ENCODE peak calls at places on chromosomes 7 and 10, in six cellular contexts. T is psoas muscle; R is mammary epithelial cell; G is CD8-positive, alpha-beta T cell; Q is gastrocnemius medialis; C is MM.1S. A is an unnamed sample.
A peak's percentile ranks its signal among the peaks of the same experiment; 100 is the strongest.

GRCh38 chr10:49534670-49535381 is 4.1 kb downstream of the ERCC6 start:
- DNase-seq in T (no peak), R (peak; percentile 55), G (no peak), Q (no peak), C (peak; percentile 69), A (no peak)

GRCh38 chr7:2425749-2426148 is 22.3 kb downstream of the CHST12 start:
- DNase-seq in T (no peak), R (no peak), G (no peak), Q (no peak), C (no peak), A (no peak)

GRCh38 chr10:87763086-87763861 is 54.8 kb downstream of the ATAD1 start:
- DNase-seq in T (no peak), R (no peak), G (no peak), Q (no peak), C (no peak), A (no peak)

GRCh38 chr10:119538632-119539358 is 3.7 kb downstream of the RGS10 start:
- DNase-seq in T (no peak), R (no peak), G (peak; percentile 65), Q (no peak), C (no peak), A (no peak)

GRCh38 chr7:113015038-113015645 is 71.5 kb downstream of the GPR85 start:
- DNase-seq in T (no peak), R (peak; percentile 27), G (no peak), Q (no peak), C (peak; percentile 44), A (no peak)

GRCh38 chr10:91013985-91014384 is 93.1 kb upstream of the ANKRD1 start:
- DNase-seq in T (no peak), R (no peak), G (no peak), Q (no peak), C (no peak), A (no peak)

GRCh38 chr10:4012848-4013247 is 227.8 kb upstream of the KLF6 start:
- DNase-seq in T (no peak), R (no peak), G (no peak), Q (no peak), C (no peak), A (no peak)

GRCh38 chr7:466465-467191 is 53.0 kb downstream of the PDGFA start:
- DNase-seq in T (no peak), R (no peak), G (no peak), Q (peak; percentile 7), C (no peak), A (no peak)

GRCh38 chr7:48904975-48905374 is 19.4 kb upstream of the CDC14C start:
- DNase-seq in T (no peak), R (no peak), G (no peak), Q (no peak), C (no peak), A (no peak)

GRCh38 chr7:51289608-51290370 is 26.8 kb downstream of the COBL start:
- DNase-seq in T (no peak), R (no peak), G (no peak), Q (no peak), C (no peak), A (peak; percentile 44)

DNA sequence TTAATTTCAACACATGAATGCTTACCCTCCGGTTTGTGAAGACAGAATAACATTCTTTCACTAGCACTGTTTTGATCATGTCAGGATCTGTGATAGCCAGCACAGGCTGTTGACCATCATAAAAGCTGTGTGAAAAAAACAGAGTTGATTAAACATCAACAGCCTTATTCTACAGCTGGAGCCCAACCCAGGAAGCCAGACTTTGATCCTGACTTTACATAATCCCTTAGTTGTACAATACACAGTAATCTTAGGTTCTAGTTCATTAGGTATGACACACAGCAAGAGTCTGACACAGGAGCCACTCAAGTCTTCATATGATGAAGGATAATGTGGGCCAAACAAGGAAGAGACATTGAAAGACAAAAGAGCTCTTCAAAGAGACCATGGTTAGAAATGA is 11.4 kb downstream of the CYP3A4 start:
- DNase-seq in T (no peak), R (no peak), G (no peak), Q (no peak), C (no peak), A (no peak)
- H3K27ac ChIP-seq in T (no peak overlapping the region), R (no peak overlapping the region), G (no peak overlapping the region), Q (no peak overlapping the region), C (no peak overlapping the region), A (no peak overlapping the region)

DNA sequence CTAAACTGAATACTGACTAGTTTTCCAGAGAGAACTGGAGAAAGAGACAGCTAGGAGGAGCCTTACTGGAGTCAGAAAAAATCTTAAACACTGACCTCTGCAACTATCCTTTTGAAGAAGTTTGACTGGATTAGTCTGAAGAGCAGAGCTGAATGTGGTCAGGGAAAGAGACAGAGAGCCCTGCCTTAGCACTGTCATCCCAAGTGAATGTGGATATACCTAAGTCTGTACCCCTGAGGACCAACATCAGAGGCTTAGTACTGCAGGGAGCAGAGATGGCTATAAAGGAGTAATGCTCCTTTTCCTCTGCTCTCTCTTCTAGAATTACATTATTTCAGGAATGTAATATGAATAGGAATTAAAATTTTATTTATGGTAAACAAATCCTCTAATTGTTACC is 69.8 kb upstream of the TMEM140 start:
- DNase-seq in T (no peak), R (no peak), G (no peak), Q (no peak), C (no peak), A (no peak)
- H3K4me3 ChIP-seq in T (no peak overlapping the region), R (no peak overlapping the region), G (no peak overlapping the region), Q (no peak overlapping the region), C (no peak overlapping the region), A (no peak overlapping the region)

GRCh38 chr10:35336084-35336831 is at the start of gene CCNY:
- DNase-seq in T (peak; percentile 85), R (peak; percentile 71), G (peak; percentile 78), Q (peak; percentile 65), C (peak; percentile 70), A (no peak)
- H3K4me1 ChIP-seq in T (peaks cover 67% of the 10 kb centered on the region), R (peaks cover 40% of the 10 kb centered on the region), G (peaks cover 52% of the 10 kb centered on the region), Q (peaks cover 71% of the 10 kb centered on the region), C (peaks cover 24% of the 10 kb centered on the region), A (peaks cover 73% of the 10 kb centered on the region)

GRCh38 chr7:122727759-122728158 is 25.0 kb upstream of the RNF148 start:
- DNase-seq in T (no peak), R (no peak), G (no peak), Q (no peak), C (no peak), A (no peak)

GRCh38 chr7:122727354-122727753 is 24.6 kb upstream of the RNF148 start:
- DNase-seq in T (no peak), R (no peak), G (no peak), Q (no peak), C (peak; percentile 52), A (no peak)

DNA sequence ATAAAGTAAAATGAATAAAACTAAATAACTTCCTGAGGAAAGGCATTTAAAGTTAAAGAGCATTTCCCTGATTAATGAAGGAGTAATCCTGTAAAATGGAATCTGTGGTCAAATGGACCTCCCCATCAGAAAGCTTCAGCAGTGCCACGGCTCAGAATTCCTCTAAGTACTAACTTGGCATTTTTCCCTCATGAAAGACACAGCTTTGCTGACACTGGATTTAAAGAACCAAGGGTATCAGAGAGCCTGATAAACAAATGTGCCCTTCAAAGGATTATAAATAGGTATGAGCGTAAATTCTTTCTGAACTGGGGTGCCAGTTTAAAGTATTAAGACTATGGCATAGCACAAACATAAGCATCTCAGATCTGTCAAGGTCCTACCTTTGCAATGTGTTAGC is 24.2 kb upstream of the RNF148 start:
- DNase-seq in T (no peak), R (no peak), G (no peak), Q (no peak), C (no peak), A (no peak)
- H3K27ac ChIP-seq in T (no peak overlapping the region), R (no peak overlapping the region), G (no peak overlapping the region), Q (no peak overlapping the region), C (no peak overlapping the region), A (no peak overlapping the region)

DNA sequence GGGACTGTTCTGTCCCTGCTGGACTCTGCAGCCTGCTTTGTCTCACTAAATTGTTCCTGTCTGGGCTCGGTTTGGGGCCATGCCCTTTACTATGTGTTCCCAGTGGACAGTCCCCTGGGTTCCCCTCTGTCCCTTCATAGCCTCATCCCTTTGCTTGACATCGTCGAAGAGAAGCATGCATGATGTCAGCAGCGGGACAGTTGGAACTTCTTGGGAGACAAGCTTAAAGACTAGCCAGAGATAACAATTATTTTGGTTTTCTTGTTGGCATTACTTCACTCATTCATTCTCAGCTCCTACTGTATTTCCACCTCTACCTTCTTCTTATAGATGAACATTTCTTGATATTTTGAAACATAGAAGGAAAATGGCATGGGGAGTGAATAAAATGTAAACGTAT is 2.7 kb downstream of the EPHB6 start:
- DNase-seq in T (no peak), R (no peak), G (no peak), Q (no peak), C (no peak), A (no peak)
- H3K4me3 ChIP-seq in T (no peak overlapping the region), R (no peak overlapping the region), G (no peak overlapping the region), Q (no peak overlapping the region), C (no peak overlapping the region), A (no peak overlapping the region)

GRCh38 chr7:106120500-106120899 is 8.4 kb upstream of the SYPL1 start:
- DNase-seq in T (no peak), R (no peak), G (no peak), Q (no peak), C (no peak), A (no peak)
- H3K4me1 ChIP-seq in T (peaks cover 68% of the 10 kb centered on the region), R (no peaks in the 10 kb centered on the region), G (peaks cover 17% of the 10 kb centered on the region), Q (peaks cover 67% of the 10 kb centered on the region), C (no peaks in the 10 kb centered on the region), A (peaks cover 42% of the 10 kb centered on the region)

DNA sequence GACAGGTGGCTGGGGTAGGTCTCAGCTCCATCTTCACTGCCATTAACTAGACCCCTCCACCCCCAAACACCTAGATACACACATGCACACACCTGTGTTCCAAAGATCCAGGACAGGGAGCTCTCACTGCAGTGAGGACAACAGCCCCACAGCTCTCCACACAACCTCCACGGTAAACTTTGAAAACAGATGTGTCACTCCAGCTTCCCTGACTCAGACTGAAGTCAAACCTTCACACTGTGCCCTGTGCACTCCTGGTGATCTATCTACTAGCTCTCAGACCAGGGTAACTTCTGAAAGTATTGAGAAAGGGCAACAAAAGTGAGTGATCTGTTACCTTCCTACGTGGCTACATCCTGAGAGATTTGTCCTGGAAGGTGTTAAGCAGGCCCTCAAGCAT is 519.8 kb downstream of the XPNPEP1 start:
- DNase-seq in T (no peak), R (no peak), G (no peak), Q (no peak), C (no peak), A (no peak)
- H3K27ac ChIP-seq in T (no peak overlapping the region), R (no peak overlapping the region), G (no peak overlapping the region), Q (no peak overlapping the region), C (no peak overlapping the region), A (no peak overlapping the region)

GRCh38 chr7:128867842-128868623 is 5.4 kb downstream of the ATP6V1F start:
- DNase-seq in T (no peak), R (no peak), G (no peak), Q (peak; percentile 59), C (no peak), A (no peak)

GRCh38 chr7:128869138-128869943 is 6.7 kb downstream of the ATP6V1F start:
- DNase-seq in T (peak; percentile 70), R (peak; percentile 36), G (peak; percentile 56), Q (peak; percentile 48), C (peak; percentile 88), A (no peak)

GRCh38 chr7:128871050-128871449 is 8.4 kb downstream of the ATP6V1F start:
- DNase-seq in T (no peak), R (no peak), G (no peak), Q (peak; percentile 38), C (no peak), A (no peak)

GRCh38 chr7:128868624-128869137 is 6.0 kb downstream of the ATP6V1F start:
- DNase-seq in T (no peak), R (no peak), G (no peak), Q (no peak), C (no peak), A (no peak)

GRCh38 chr7:128869944-128870285 is 7.3 kb downstream of the ATP6V1F start:
- DNase-seq in T (no peak), R (no peak), G (peak; percentile 14), Q (peak; percentile 16), C (no peak), A (no peak)
- H3K4me3 ChIP-seq in T (peak overlapping the region; percentile 73), R (peak overlapping the region; percentile 58), G (peak overlapping the region; percentile 60), Q (peak overlapping the region; percentile 57), C (peak overlapping the region; percentile 79), A (peak overlapping the region; percentile 61)